ENCODE peak calls at places on chromosomes 12 and 14, in seven cellular contexts. C is heart left ventricle; W is CD8-positive, alpha-beta memory T cell; L is PC-9; F is stomach; K is lung; Q is colonic mucosa. A is an unnamed sample. For H3K4me1, the result is how much of the 10 kb centered on the place peaks cover.

GRCh38 chr14:51430600-51430999 is 190.6 kb downstream of the TMX1 start:
- DNase-seq in K (no peak), F (no peak), W (no peak), L (no peak), C (no peak), Q (no peak), A (no peak)

GRCh38 chr12:51636581-51636980 is 45.5 kb downstream of the SCN8A start:
- DNase-seq in W (no peak), C (no peak), L (no peak), K (no peak), Q (no peak), F (no peak), A (no peak)

GRCh38 chr14:104313674-104314073 is 175.3 kb downstream of the KIF26A start:
- DNase-seq in L (no peak), F (no peak), Q (no peak), C (no peak), W (no peak), K (no peak), A (no peak)

GRCh38 chr14:59318908-59319307 is 130.4 kb downstream of the DAAM1 start:
- DNase-seq in Q (no peak), K (no peak), L (no peak), C (peak), W (no peak), F (no peak), A (no peak)

GRCh38 chr12:57622293-57623245 is 10.4 kb downstream of the B4GALNT1 start:
- DNase-seq in W (no peak), K (no peak), F (no peak), C (no peak), L (no peak), Q (no peak), A (no peak)

GRCh38 chr12:121806556-121807308 is 2.9 kb downstream of the SETD1B start:
- DNase-seq in W (no peak), Q (no peak), K (no peak), C (no peak), F (no peak), L (no peak), A (no peak)

GRCh38 chr14:68510201-68510600 is 282.7 kb downstream of the ZFP36L1 start:
- DNase-seq in W (no peak), C (peak), F (no peak), Q (no peak), L (no peak), K (no peak), A (no peak)

GRCh38 chr14:60637490-60638452 is 11.5 kb downstream of the SIX1 start:
- DNase-seq in K (no peak), W (no peak), L (no peak), C (no peak), Q (no peak), F (no peak), A (no peak)

GRCh38 chr12:32183646-32184045 is 77.0 kb downstream of the BICD1 start:
- DNase-seq in Q (no peak), C (no peak), K (no peak), F (no peak), L (no peak), W (no peak), A (no peak)

GRCh38 chr12:11729008-11729407 is 79.5 kb downstream of the ETV6 start:
- DNase-seq in W (no peak), C (no peak), K (no peak), Q (peak), L (peak), F (peak), A (no peak)

GRCh38 chr12:130281157-130281799 is 56.4 kb upstream of the PIWIL1 start:
- DNase-seq in F (no peak), C (no peak), Q (no peak), W (no peak), L (peak), K (no peak), A (peak)

GRCh38 chr12:12527820-12528296 is 34.8 kb downstream of the DUSP16 start:
- DNase-seq in Q (no peak), L (no peak), C (no peak), F (no peak), K (no peak), W (no peak), A (peak)

GRCh38 chr12:28110329-28110728 is 79.9 kb upstream of the CCDC91 start:
- DNase-seq in W (no peak), F (no peak), Q (no peak), C (no peak), K (no peak), L (no peak), A (no peak)

GRCh38 chr14:22819191-22819988 is 4.2 kb upstream of the SLC7A7 start:
- DNase-seq in Q (peak), W (no peak), F (peak), L (peak), C (no peak), K (no peak), A (no peak)

GRCh38 chr12:52198454-52199215 is 6.8 kb upstream of the KRT80 start:
- DNase-seq in L (no peak), F (no peak), W (no peak), C (no peak), K (no peak), Q (no peak), A (no peak)

GRCh38 chr12:132776816-132777568 is 15.4 kb upstream of the ANKLE2 start:
- DNase-seq in F (no peak), C (peak), K (no peak), Q (no peak), L (no peak), W (no peak), A (no peak)

GRCh38 chr14:68563256-68564131 is 229.4 kb downstream of the ZFP36L1 start:
- DNase-seq in W (no peak), F (peak), K (no peak), Q (no peak), L (no peak), C (peak), A (no peak)

GRCh38 chr14:24243336-24243836 is 963 bp upstream of the TINF2 start:
- DNase-seq in L (no peak), C (no peak), K (no peak), W (no peak), F (no peak), Q (no peak), A (no peak)

GRCh38 chr12:69837191-69838085 is 12.4 kb downstream of the MYRFL start:
- DNase-seq in L (no peak), C (no peak), K (peak), Q (peak), W (no peak), F (no peak), A (no peak)

GRCh38 chr14:72663956-72664650 is 229.8 kb downstream of the DPF3 start:
- DNase-seq in W (no peak), C (no peak), K (no peak), L (no peak), F (no peak), Q (no peak), A (no peak)

GRCh38 chr12:5511256-5511643 is 79.3 kb downstream of the NTF3 start:
- DNase-seq in C (no peak), L (no peak), K (no peak), Q (no peak), W (no peak), F (no peak), A (no peak)

GRCh38 chr12:12774791-12775190 is 10.7 kb upstream of the APOLD1 start:
- DNase-seq in K (no peak), L (no peak), C (no peak), F (no peak), W (no peak), Q (no peak), A (no peak)

GRCh38 chr14:74917200-74917543 is 5.9 kb downstream of the RPS6KL1 start:
- DNase-seq in Q (no peak), K (no peak), C (no peak), F (no peak), L (no peak), W (no peak), A (no peak)

GRCh38 chr14:103713304-103714062 is 1.8 kb downstream of the XRCC3 start:
- DNase-seq in C (no peak), W (no peak), F (no peak), L (no peak), Q (no peak), K (no peak), A (no peak)

GRCh38 chr14:64440494-64440893 is 24.8 kb upstream of the AKAP5 start:
- DNase-seq in Q (no peak), L (no peak), C (no peak), K (no peak), F (no peak), W (no peak), A (no peak)

DNA sequence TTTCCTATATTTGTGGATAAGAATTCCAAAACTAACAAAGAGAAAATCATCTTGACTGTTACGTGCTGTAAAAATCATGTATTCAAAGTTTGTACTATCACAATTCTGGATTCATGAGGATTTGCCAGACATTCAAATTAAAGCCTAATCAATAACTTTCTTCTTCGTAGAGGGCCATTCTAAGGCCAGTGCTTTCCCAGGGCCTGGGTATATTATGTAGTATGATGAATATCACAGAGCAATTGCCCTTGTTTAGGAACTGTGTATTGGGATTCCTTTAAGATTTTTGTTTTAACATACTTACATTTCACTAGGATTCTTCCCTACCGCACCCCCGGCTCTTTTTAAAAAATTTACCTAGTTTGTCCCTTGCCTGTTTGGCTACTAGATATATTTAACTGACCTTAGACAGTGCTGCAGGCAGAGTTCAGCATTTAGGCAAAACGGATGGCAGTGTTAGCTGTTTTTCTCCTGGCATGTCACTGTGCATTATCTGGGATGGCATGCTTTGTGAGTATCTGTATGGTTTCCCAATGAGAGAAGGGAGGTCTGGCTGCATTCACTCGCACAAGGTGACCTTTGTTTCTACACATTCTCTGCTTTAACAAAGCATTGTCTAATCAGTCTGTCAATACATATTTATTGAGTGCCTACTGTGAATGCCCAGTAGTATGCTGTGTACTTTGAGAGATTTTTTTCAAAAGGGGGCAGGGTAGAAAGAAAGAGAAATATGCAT is 63.2 kb downstream of the ERC1 start:
- DNase-seq in Q (no peak), C (no peak), F (no peak), K (no peak), W (no peak), L (no peak), A (no peak)
- H3K4me3 ChIP-seq in Q (no peak), C (no peak), F (no peak), K (no peak), W (no peak), L (no peak), A (no peak)

GRCh38 chr12:49548481-49548821 is 9.6 kb downstream of the KCNH3 start:
- DNase-seq in F (no peak), W (no peak), L (no peak), C (peak), K (no peak), Q (no peak), A (no peak)

GRCh38 chr12:49545815-49546214 is 7.0 kb downstream of the KCNH3 start:
- DNase-seq in Q (no peak), L (no peak), W (no peak), C (no peak), K (no peak), F (no peak), A (no peak)

GRCh38 chr12:49546481-49546880 is 7.7 kb downstream of the KCNH3 start:
- DNase-seq in C (no peak), K (no peak), W (no peak), L (no peak), F (no peak), Q (no peak), A (no peak)

GRCh38 chr12:49548822-49549648 is 10.2 kb downstream of the KCNH3 start:
- DNase-seq in K (no peak), Q (no peak), F (peak), C (peak), L (no peak), W (no peak), A (peak)

GRCh38 chr12:49547090-49547690 is 8.4 kb downstream of the KCNH3 start:
- DNase-seq in F (no peak), W (no peak), K (no peak), L (no peak), C (no peak), Q (no peak), A (no peak)
- H3K4me1 ChIP-seq in F (under half), W (under half), K (under half), L (under half), C (under half), Q (under half), A (under half)

DNA sequence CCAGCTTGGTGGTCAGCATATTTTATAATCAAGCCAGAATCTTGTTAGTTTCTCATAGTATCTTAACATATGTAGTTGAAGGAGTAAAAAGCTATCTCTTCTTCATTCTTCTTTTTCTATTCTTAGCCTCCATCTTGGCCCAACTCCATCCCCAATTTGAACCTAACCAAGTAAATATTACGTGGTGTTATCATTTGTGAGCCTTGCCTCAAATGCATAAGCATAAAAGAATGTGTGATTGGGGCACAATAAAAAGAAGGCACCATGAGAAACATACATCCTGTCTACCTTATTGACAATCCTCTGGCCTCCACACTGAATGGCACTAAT is 181.4 kb upstream of the BMP4 start:
- DNase-seq in W (no peak), L (no peak), Q (no peak), K (no peak), F (no peak), C (no peak), A (no peak)
- H3K27ac ChIP-seq in W (no peak), L (no peak), Q (no peak), K (no peak), F (no peak), C (no peak), A (no peak)

DNA sequence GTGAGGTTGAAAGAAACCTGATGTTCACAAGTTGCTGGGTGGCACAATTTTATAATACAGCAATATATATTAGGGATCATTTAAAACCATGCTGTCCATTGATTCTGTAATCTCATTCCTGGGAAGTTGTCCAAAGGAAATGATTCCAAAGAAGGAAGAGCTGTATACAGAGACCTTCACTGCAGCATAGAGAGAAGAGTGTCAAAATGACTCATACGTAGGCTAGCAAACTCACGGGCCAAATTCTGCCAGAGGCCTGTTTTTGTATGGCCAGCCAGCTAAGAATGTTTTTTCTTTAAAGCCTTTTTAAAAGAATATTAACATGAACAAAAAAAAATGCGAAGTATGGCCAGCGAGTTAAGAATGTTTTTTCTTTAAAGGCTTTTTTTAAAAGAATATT is 69.3 kb upstream of the MED13L start:
- DNase-seq in C (no peak), F (no peak), Q (no peak), W (no peak), K (no peak), L (peak), A (no peak)
- H3K4me3 ChIP-seq in C (no peak), F (no peak), Q (no peak), W (no peak), K (no peak), L (no peak), A (no peak)

GRCh38 chr14:91111443-91111842 is 2.4 kb upstream of the DGLUCY start:
- DNase-seq in K (no peak), Q (no peak), L (no peak), F (no peak), C (no peak), W (no peak), A (no peak)

GRCh38 chr14:91115986-91116385 is 2.1 kb downstream of the DGLUCY start:
- DNase-seq in K (no peak), W (no peak), F (peak), C (no peak), Q (no peak), L (no peak), A (no peak)

GRCh38 chr14:91112172-91112571 is 1.7 kb upstream of the DGLUCY start:
- DNase-seq in W (no peak), F (no peak), Q (no peak), K (no peak), L (no peak), C (no peak), A (no peak)

GRCh38 chr14:91114079-91115065 is 499 bp downstream of the DGLUCY start:
- DNase-seq in W (peak), C (peak), L (peak), K (peak), F (peak), Q (peak), A (peak)

GRCh38 chr14:91113829-91114078 is at the start of gene DGLUCY:
- DNase-seq in L (no peak), C (peak), F (peak), Q (peak), W (no peak), K (peak), A (peak)
- H3K4me1 ChIP-seq in L (under half), C (under half), F (under half), Q (under half), W (half or more), K (under half), A (half or more)

GRCh38 chr12:54426690-54427089 is 7.6 kb upstream of the ITGA5 start:
- DNase-seq in C (no peak), W (no peak), K (no peak), L (no peak), Q (no peak), F (no peak), A (no peak)
- H3K27ac ChIP-seq in C (peak), W (no peak), K (no peak), L (no peak), Q (no peak), F (peak), A (no peak)

DNA sequence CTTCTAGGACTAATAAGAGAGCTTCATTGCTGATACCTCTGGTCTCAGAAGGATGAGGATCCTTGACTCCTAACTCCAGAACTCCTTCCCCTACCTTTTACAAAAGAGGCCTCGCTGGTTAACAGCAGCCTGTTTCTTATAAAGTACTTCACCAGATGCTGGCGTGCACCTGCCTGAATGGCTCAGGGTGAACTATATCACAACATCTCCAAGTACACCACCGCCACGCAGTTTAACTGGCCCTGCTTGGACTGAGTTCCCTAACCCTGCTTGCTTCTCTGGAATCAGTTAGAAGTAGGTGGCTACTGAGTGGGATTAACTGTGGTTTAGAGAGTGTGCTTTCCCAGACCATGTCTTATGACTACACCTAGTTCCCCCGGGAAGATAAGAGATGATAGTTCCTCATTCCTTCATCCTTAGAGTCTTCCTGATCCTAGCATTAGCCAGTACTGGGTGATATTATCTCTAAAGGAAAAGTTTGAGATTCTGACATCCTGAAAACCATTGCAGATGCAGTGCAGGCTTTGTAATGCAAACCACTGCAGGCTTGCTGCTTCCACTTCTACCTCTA is 3.0 kb downstream of the FOXJ2 start:
- DNase-seq in L (no peak), K (no peak), C (no peak), Q (no peak), W (no peak), F (no peak), A (no peak)
- H3K4me3 ChIP-seq in L (peak), K (no peak), C (peak), Q (no peak), W (no peak), F (no peak), A (peak)

GRCh38 chr12:104219361-104219892 is 3.8 kb downstream of the TXNRD1 start:
- DNase-seq in C (no peak), L (peak), Q (no peak), K (no peak), W (no peak), F (no peak), A (no peak)

GRCh38 chr12:104219908-104220404 is 4.4 kb downstream of the TXNRD1 start:
- DNase-seq in K (peak), L (peak), F (peak), W (peak), Q (peak), C (no peak), A (peak)

GRCh38 chr12:104218935-104219334 is 3.4 kb downstream of the TXNRD1 start:
- DNase-seq in Q (no peak), L (peak), K (no peak), F (no peak), W (no peak), C (no peak), A (no peak)

GRCh38 chr12:104222981-104223380 is 7.4 kb downstream of the TXNRD1 start:
- DNase-seq in Q (no peak), L (no peak), K (no peak), C (no peak), F (no peak), W (no peak), A (no peak)

GRCh38 chr12:104220931-104221330 is 5.4 kb downstream of the TXNRD1 start:
- DNase-seq in L (no peak), Q (no peak), C (no peak), W (no peak), F (no peak), K (no peak), A (no peak)
- H3K4me1 ChIP-seq in L (half or more), Q (under half), C (under half), W (under half), F (under half), K (under half), A (under half)

GRCh38 chr12:41932470-41932991 is 212.1 kb downstream of the GXYLT1 start:
- DNase-seq in F (peak), W (no peak), C (peak), L (no peak), Q (peak), K (peak), A (no peak)
- H3K27ac ChIP-seq in F (peak), W (no peak), C (peak), L (no peak), Q (no peak), K (peak), A (no peak)

GRCh38 chr12:4268549-4269181 is 4.9 kb upstream of the CCND2 start:
- DNase-seq in W (no peak), Q (peak), L (no peak), K (no peak), C (no peak), F (no peak), A (peak)
- H3K4me3 ChIP-seq in W (peak), Q (peak), L (no peak), K (no peak), C (peak), F (peak), A (peak)